ENCODE peak calls at places on chromosomes 13 and 19, in eight cellular contexts. E is stomach, H is body of pancreas, Z is mammary epithelial cell, D is tibial nerve, B is heart right ventricle, T is A549, J is dorsolateral prefrontal cortex. C is an unnamed sample.
A peak's percentile ranks its signal among the peaks of the same experiment; 100 is the strongest.

GRCh38 chr13:99417151-99417820 is 84.0 kb upstream of the TM9SF2 start:
- DNase-seq in E (peak; percentile 22), H (no peak), Z (no peak), D (no peak), B (no peak), T (no peak), J (no peak), C (no peak)

GRCh38 chr13:30847697-30848307 is 58.3 kb upstream of the MEDAG start:
- DNase-seq in E (no peak), H (peak; percentile 38), Z (peak; percentile 83), D (no peak), B (no peak), T (no peak), J (no peak), C (peak; percentile 84)

GRCh38 chr13:109874921-109875454 is 88.6 kb upstream of the IRS2 start:
- DNase-seq in E (no peak), H (no peak), Z (peak; percentile 19), D (no peak), B (no peak), T (no peak), J (no peak), C (no peak)

GRCh38 chr19:39996218-39996810 is 546 bp upstream of the ZNF546 start:
- DNase-seq in E (no peak), H (peak; percentile 23), Z (peak; percentile 66), D (no peak), B (no peak), T (peak; percentile 82), J (peak; percentile 14), C (no peak)

GRCh38 chr13:46341112-46341711 is 45.8 kb downstream of the RUBCNL start:
- DNase-seq in E (no peak), H (no peak), Z (peak; percentile 79), D (no peak), B (no peak), T (no peak), J (no peak), C (no peak)

GRCh38 chr19:52735734-52736133 is 890 bp upstream of the ZNF611 start:
- DNase-seq in E (peak; percentile 38), H (peak; percentile 55), Z (peak; percentile 79), D (peak; percentile 44), B (peak; percentile 76), T (no peak), J (peak; percentile 31), C (peak; percentile 77)

GRCh38 chr13:80386001-80386400 is 45.1 kb upstream of the SPRY2 start:
- DNase-seq in E (no peak), H (no peak), Z (no peak), D (no peak), B (no peak), T (no peak), J (no peak), C (no peak)

GRCh38 chr19:29591670-29592069 is 14.4 kb upstream of the POP4 start:
- DNase-seq in E (no peak), H (no peak), Z (no peak), D (no peak), B (no peak), T (no peak), J (no peak), C (no peak)

GRCh38 chr13:113796211-113796875 is 37.3 kb downstream of the TMEM255B start:
- DNase-seq in E (no peak), H (no peak), Z (no peak), D (no peak), B (no peak), T (no peak), J (no peak), C (no peak)

GRCh38 chr19:13366529-13367143 is 139.6 kb downstream of the CACNA1A start:
- DNase-seq in E (no peak), H (no peak), Z (peak; percentile 5), D (no peak), B (no peak), T (peak; percentile 20), J (no peak), C (no peak)

GRCh38 chr19:10333758-10334339 is 520 bp upstream of the RAVER1 start:
- DNase-seq in E (no peak), H (no peak), Z (no peak), D (no peak), B (no peak), T (no peak), J (no peak), C (no peak)

GRCh38 chr19:14022469-14022868 is 5.5 kb upstream of the RLN3 start:
- DNase-seq in E (no peak), H (no peak), Z (no peak), D (no peak), B (no peak), T (no peak), J (no peak), C (no peak)

GRCh38 chr13:76991432-76991795 is 467 bp upstream of the CLN5 start:
- DNase-seq in E (peak; percentile 42), H (peak; percentile 44), Z (peak; percentile 13), D (no peak), B (peak; percentile 30), T (no peak), J (no peak), C (peak; percentile 77)

GRCh38 chr13:40064723-40065122 is 409.3 kb downstream of the COG6 start:
- DNase-seq in E (no peak), H (peak; percentile 47), Z (peak; percentile 80), D (no peak), B (no peak), T (peak; percentile 5), J (no peak), C (no peak)

GRCh38 chr13:67045357-67045756 is 184.8 kb downstream of the PCDH9 start:
- DNase-seq in E (no peak), H (no peak), Z (no peak), D (no peak), B (no peak), T (no peak), J (no peak), C (no peak)

GRCh38 chr13:79987323-79987722 is 353.6 kb downstream of the SPRY2 start:
- DNase-seq in E (no peak), H (no peak), Z (peak; percentile 95), D (no peak), B (no peak), T (no peak), J (no peak), C (no peak)

GRCh38 chr13:90400372-90400771 is 947.1 kb upstream of the MIR17HG start:
- DNase-seq in E (no peak), H (no peak), Z (no peak), D (no peak), B (no peak), T (no peak), J (no peak), C (no peak)

GRCh38 chr13:79490846-79491245 is 9.9 kb downstream of the NDFIP2 start:
- DNase-seq in E (no peak), H (no peak), Z (no peak), D (no peak), B (no peak), T (no peak), J (no peak), C (no peak)

GRCh38 chr13:112842931-112843391 is 126.1 kb upstream of the MCF2L start:
- DNase-seq in E (no peak), H (no peak), Z (no peak), D (no peak), B (no peak), T (no peak), J (no peak), C (no peak)

GRCh38 chr13:98749501-98749900 is 3.0 kb downstream of the SLC15A1 start:
- DNase-seq in E (no peak), H (no peak), Z (no peak), D (no peak), B (no peak), T (no peak), J (no peak), C (no peak)

GRCh38 chr13:77378662-77379061 is 51.8 kb upstream of the MYCBP2 start:
- DNase-seq in E (no peak), H (no peak), Z (no peak), D (no peak), B (no peak), T (no peak), J (no peak), C (no peak)

GRCh38 chr13:71624641-71625040 is 242.4 kb downstream of the DACH1 start:
- DNase-seq in E (no peak), H (no peak), Z (no peak), D (no peak), B (no peak), T (no peak), J (no peak), C (no peak)
- H3K4me3 ChIP-seq in E (no peak overlapping the region), H (no peak overlapping the region), Z (no peak overlapping the region), D (no peak overlapping the region), B (no peak overlapping the region), T (no peak overlapping the region), J (no peak overlapping the region), C (no peak overlapping the region)

DNA sequence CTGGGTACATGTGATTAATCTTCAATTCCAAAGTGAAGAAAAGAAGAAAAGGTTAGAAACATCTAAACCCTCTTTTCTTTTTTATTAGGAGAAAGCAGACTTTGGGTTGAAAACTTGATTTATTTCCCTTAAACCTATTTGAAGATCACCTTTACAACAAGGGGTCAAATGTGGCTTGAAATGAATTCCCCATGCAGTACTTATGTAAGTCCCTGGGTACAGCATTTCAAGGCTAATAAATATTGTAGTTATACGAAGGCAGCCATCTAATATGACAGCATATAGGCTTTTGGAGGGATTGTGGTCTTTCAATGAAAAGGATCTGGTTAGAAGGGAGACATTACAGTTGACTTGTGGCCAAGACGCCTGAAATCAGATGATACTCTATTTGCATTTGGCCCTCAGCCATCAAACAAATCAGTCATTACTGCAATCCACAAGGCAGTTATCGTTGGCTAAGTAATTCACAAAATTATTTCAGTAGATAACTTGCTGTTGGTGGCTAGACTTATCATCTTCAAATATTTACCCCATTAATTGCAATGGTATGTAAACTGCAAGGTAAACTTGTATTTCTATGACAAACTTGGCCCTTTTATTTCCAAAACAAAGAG is 242.7 kb downstream of the DCLK1 start:
- DNase-seq in E (no peak), H (peak; percentile 10), Z (no peak), D (no peak), B (no peak), T (no peak), J (no peak), C (no peak)
- TF ChIP-seq CTCF in E (no peak), H (no peak), Z (no peak), D (no peak), B (no peak), T (no peak), J (no peak), C (no peak)

GRCh38 chr19:12064266-12065099 is at the start of gene ZNF844:
- DNase-seq in E (peak; percentile 99), H (peak; percentile 98), Z (peak; percentile 43), D (peak; percentile 99), B (peak; percentile 98), T (no peak), J (peak; percentile 98), C (peak; percentile 97)
- H3K27ac ChIP-seq in E (peak within 1 kb of the TSS; percentile 97), H (peak within 1 kb of the TSS; percentile 92), Z (no peak within 1 kb of the TSS), D (peak within 1 kb of the TSS; percentile 96), B (peak within 1 kb of the TSS; percentile 98), T (no peak within 1 kb of the TSS), J (peak within 1 kb of the TSS; percentile 90), C (peak within 1 kb of the TSS; percentile 94)

DNA sequence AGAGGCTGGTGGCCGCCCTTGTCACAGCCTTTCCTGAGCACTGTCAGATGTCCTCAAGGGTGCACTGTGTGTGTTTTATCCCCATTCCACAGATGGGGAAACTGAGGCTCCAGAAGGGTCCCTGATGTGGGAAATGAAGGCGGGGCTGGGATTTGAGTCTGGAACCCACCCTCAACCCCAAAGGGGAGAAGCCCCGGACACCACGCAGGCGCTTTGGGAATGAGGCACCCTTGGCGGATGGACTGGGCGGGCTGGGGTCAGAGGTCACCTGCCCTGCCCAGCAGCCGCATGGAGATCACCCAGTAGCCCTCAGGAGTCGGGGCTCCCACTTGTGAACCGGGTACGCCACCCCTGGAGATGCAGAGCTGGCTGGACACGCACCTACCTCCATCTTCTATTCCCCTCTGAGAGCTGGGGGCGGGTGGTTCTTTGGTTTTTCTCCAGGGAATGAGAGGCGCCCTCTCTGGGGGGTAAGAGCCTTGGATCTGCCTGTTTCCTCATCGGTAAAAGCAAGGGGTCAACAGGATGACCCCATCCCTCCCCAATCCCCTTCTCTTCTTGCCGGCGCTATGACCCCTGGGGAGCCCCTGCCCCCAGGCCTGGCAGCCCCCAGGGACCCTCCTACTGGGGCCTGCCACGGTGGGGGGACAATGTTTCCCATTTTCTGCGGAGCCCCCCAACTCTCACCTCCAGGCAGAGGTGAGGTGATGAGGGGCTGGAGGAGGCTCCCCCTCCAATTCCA is 8.3 kb upstream of the ONECUT3 start:
- DNase-seq in E (no peak), H (no peak), Z (no peak), D (no peak), B (no peak), T (no peak), J (no peak), C (no peak)
- H3K4me3 ChIP-seq in E (no peak overlapping the region), H (no peak overlapping the region), Z (no peak overlapping the region), D (no peak overlapping the region), B (no peak overlapping the region), T (peak overlapping the region; percentile 26), J (no peak overlapping the region), C (no peak overlapping the region)

C was measured in coronary artery.